ENCODE peak calls at places on chromosomes 4 and X, in four cellular contexts. Q is spleen, Z is cardiac muscle cell, R is heart right ventricle. G is an unnamed sample.
A peak's percentile ranks its signal among the peaks of the same experiment; 100 is the strongest.

GRCh38 chr4:83297548-83298260 is 13.1 kb upstream of the COQ2 start:
- DNase-seq in Z (no peak), Q (no peak), R (no peak), G (no peak)

GRCh38 chrX:136166221-136166855 is 19.0 kb downstream of the FHL1 start:
- DNase-seq in R (peak; percentile 23), Q (no peak), Z (peak; percentile 20), G (no peak)

GRCh38 chrX:41084360-41085104 is 713 bp upstream of the USP9X start:
- DNase-seq in R (peak; percentile 95), Z (peak; percentile 97), Q (peak; percentile 99), G (peak; percentile 97)

GRCh38 chrX:38233891-38234807 is 13.5 kb upstream of the SRPX start:
- DNase-seq in Z (no peak), R (peak; percentile 17), Q (no peak), G (no peak)

GRCh38 chr4:184448828-184449227 is 25.5 kb downstream of the IRF2 start:
- DNase-seq in Q (no peak), R (peak; percentile 80), Z (no peak), G (peak; percentile 53)

GRCh38 chr4:61911313-61911756 is 711.2 kb downstream of the ADGRL3 start:
- DNase-seq in Q (no peak), R (no peak), Z (no peak), G (no peak)

GRCh38 chr4:169571435-169571834 is 40.9 kb downstream of the NEK1 start:
- DNase-seq in Q (no peak), Z (no peak), R (no peak), G (no peak)

GRCh38 chr4:116143221-116143620 is 942.2 kb downstream of the TRAM1L1 start:
- DNase-seq in Q (no peak), R (no peak), Z (no peak), G (no peak)

GRCh38 chr4:156892695-156893211 is 78.8 kb downstream of the PDGFC start:
- DNase-seq in Z (peak; percentile 19), Q (no peak), R (no peak), G (no peak)

GRCh38 chr4:122739174-122739573 is 6.7 kb downstream of the BBS12 start:
- DNase-seq in Q (no peak), R (no peak), Z (no peak), G (no peak)

GRCh38 chr4:88674565-88674964 is 23.1 kb downstream of the NAP1L5 start:
- DNase-seq in Z (no peak), Q (no peak), R (no peak), G (no peak)

GRCh38 chr4:73619351-73619750 is 885 bp downstream of the RASSF6 start:
- DNase-seq in Q (no peak), R (no peak), Z (no peak), G (no peak)

GRCh38 chr4:73617256-73617655 is 3.0 kb downstream of the RASSF6 start:
- DNase-seq in Z (no peak), R (no peak), Q (no peak), G (no peak)

GRCh38 chr4:73621357-73621756 is 1.1 kb upstream of the RASSF6 start:
- DNase-seq in Z (no peak), R (no peak), Q (no peak), G (no peak)

GRCh38 chr4:73615613-73616012 is 4.6 kb downstream of the RASSF6 start:
- DNase-seq in Q (no peak), R (no peak), Z (peak; percentile 36), G (no peak)

GRCh38 chr4:73620115-73620792 is at the start of gene RASSF6:
- DNase-seq in Z (peak; percentile 54), Q (peak; percentile 81), R (no peak), G (peak; percentile 70)
- TF ChIP-seq CTCF in Z (no peak), Q (no peak), R (no peak), G (no peak)

GRCh38 chr4:147773261-147774184 is 41.6 kb downstream of the ARHGAP10 start:
- DNase-seq in Z (no peak), Q (no peak), R (no peak), G (no peak)

GRCh38 chr4:147770831-147771230 is 38.9 kb downstream of the ARHGAP10 start:
- DNase-seq in Q (no peak), Z (no peak), R (no peak), G (no peak)

GRCh38 chr4:147772056-147772455 is 40.2 kb downstream of the ARHGAP10 start:
- DNase-seq in R (no peak), Q (no peak), Z (no peak), G (no peak)

GRCh38 chr4:147769386-147769785 is 37.5 kb downstream of the ARHGAP10 start:
- DNase-seq in Q (no peak), Z (no peak), R (no peak), G (no peak)

DNA sequence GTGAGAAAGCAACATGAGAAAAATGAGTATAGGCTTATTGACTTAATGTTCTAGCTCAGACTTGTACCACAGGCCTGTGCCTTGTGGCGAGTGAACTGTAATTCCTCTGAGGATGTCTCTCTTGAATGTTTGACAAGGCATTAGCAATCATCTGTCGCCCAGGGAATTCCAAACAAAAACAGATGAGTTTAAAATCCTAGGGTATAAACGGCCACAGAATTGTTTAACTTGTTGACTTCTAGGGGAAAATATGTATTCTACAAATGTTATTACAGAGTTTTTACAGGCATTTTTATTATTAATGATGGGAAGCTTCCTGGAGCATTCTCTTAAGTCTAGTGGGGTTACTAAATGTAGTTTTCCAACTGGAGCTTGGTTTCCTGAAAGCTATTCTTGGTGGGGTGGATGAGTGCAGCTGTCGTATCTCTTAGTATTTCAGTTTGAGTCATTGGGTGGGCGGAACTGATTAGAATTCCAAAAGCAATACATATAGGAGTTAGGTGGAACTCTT is 40.6 kb downstream of the ARHGAP10 start:
- DNase-seq in Q (no peak), R (no peak), Z (peak; percentile 25), G (no peak)
- H3K27ac ChIP-seq in Q (no peak overlapping the region), R (peak overlapping the region; percentile 60), Z (peak overlapping the region; percentile 65), G (no peak overlapping the region)

DNA sequence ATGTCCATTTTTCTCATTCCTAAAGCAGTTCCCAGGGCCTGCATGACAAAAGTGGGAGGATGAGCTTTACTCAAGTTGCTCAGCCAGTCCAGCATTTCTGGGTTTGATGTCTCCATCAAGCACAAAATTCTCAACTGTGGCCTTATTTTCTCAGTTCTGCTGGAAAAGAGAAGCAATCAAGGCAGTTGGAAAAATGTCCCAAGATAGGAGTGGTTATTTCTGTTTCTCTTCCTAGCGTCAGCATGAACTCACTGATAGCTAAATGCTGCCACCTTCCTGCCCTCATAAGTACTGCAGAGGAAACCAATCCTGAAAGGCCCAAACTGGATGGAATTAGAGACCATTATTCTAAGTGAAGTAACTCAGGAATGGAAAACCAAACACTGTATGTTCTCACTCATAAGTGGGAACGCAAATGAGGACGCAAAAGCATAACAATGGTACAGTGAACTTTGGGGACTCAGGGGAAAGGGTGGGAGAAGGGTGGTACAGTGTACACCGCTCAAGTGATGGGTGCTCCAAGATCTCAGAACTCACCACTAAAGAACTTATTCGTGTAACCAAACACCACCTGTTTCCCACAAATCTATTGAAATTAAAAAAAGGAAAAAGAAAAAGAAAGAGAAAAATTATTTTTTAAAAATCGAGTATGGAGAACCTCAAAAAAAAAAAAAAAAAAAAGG is 29.6 kb downstream of the ADH7 start:
- DNase-seq in Q (no peak), Z (peak; percentile 75), R (peak; percentile 73), G (peak; percentile 74)
- TF ChIP-seq CTCF in Q (peak; percentile 91), Z (peak; percentile 90), R (peak; percentile 93), G (peak; percentile 90)

GRCh38 chr4:37967749-37968148 is 7.6 kb downstream of the PTTG2 start:
- DNase-seq in Q (no peak), Z (no peak), R (no peak), G (no peak)

GRCh38 chr4:37964734-37965457 is 4.7 kb downstream of the PTTG2 start:
- DNase-seq in Q (no peak), R (no peak), Z (no peak), G (no peak)

GRCh38 chr4:37968747-37969146 is 8.5 kb downstream of the PTTG2 start:
- DNase-seq in R (no peak), Z (no peak), Q (no peak), G (no peak)

GRCh38 chr4:37970702-37971101 is 10.5 kb downstream of the PTTG2 start:
- DNase-seq in R (peak; percentile 80), Z (peak; percentile 22), Q (peak; percentile 89), G (peak; percentile 76)

DNA sequence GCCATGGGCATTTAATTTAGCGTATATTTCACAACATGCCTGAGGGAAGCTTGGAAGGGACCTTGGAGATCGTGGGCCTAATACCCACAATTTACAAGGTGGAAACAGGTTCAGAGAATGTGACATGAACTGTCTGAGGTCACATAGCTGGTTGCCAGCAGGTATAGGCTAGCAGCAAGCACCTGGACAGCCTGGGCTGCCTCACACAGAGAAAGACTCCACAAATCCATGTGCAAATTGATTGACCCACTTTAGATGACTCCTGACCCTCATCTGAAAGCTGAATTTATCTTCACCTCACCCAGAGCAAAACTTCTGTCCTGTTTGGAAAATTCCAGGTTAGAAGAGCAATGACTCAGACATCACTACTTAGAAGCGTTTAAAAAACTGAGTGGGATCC is 5.8 kb downstream of the PTTG2 start:
- DNase-seq in Z (no peak), Q (no peak), R (no peak), G (no peak)
- H3K27ac ChIP-seq in Z (no peak overlapping the region), Q (no peak overlapping the region), R (no peak overlapping the region), G (no peak overlapping the region)

DNA sequence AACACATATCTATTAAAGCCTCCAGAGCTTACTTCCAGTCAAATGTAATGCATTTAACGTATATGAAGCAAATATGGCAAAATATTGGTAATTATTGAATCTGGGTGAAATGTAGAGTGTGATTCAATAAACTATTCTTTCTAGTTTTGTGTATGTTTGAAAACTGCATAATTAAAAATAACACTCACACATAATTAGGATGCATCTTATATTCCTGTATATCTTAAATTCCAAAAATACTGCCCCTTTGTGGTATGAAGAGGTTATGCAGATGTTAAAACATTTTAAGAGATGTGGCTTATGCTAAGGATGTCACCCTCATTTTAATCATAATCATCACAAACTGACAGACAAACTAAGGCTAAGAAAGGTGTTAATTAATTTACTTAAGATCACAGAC is 182.9 kb downstream of the COX18 start:
- DNase-seq in R (no peak), Z (peak; percentile 34), Q (no peak), G (no peak)
- TF ChIP-seq CTCF in R (peak; percentile 10), Z (peak; percentile 50), Q (no peak), G (no peak)

GRCh38 chrX:29869837-29870236 is 345.5 kb upstream of the MAGEB2 start:
- DNase-seq in Q (no peak), R (no peak), Z (no peak), G (no peak)
- H3K27ac ChIP-seq in Q (no peak overlapping the region), R (no peak overlapping the region), Z (no peak overlapping the region), G (no peak overlapping the region)

GRCh38 chrX:46653482-46653881 is 79.9 kb downstream of the CHST7 start:
- DNase-seq in Q (no peak), R (no peak), Z (peak; percentile 23), G (no peak)
- TF ChIP-seq CTCF in Q (no peak), R (peak; percentile 25), Z (peak; percentile 35), G (no peak)

G was measured in lung.